ENCODE peak calls at places on chromosomes 2 and 18, in four cellular contexts. One of them, this sample, is unnamed.

GRCh38 chr2:162301151-162301804 is 17.2 kb downstream of the IFIH1 start:
- DNase-seq in stimulated activated naive CD8-positive, alpha-beta T cell treated with anti-CD3 and anti-CD28 coated beads, Interleukin-15, Interleukin-2, amounts not matched to agents 100 U/mL and 50 U/mL, for 24 hours: peak
- DNase-seq in HEK293T: peak
- DNase-seq in NCI-H774: peak
- DNase-seq in this sample: peak

GRCh38 chr2:188628989-188629889 is 337.6 kb downstream of the GULP1 start:
- DNase-seq in stimulated activated naive CD8-positive, alpha-beta T cell treated with anti-CD3 and anti-CD28 coated beads, Interleukin-15, Interleukin-2, amounts not matched to agents 100 U/mL and 50 U/mL, for 24 hours: no peak
- DNase-seq in HEK293T: no peak
- DNase-seq in NCI-H774: no peak
- DNase-seq in this sample: no peak

GRCh38 chr2:232230557-232230956 is 148.0 kb upstream of the ALPP start:
- DNase-seq in stimulated activated naive CD8-positive, alpha-beta T cell treated with anti-CD3 and anti-CD28 coated beads, Interleukin-15, Interleukin-2, amounts not matched to agents 100 U/mL and 50 U/mL, for 24 hours: peak
- DNase-seq in HEK293T: peak
- DNase-seq in NCI-H774: no peak
- DNase-seq in this sample: no peak

GRCh38 chr2:110647777-110648176 is 30.1 kb downstream of the BUB1 start:
- DNase-seq in stimulated activated naive CD8-positive, alpha-beta T cell treated with anti-CD3 and anti-CD28 coated beads, Interleukin-15, Interleukin-2, amounts not matched to agents 100 U/mL and 50 U/mL, for 24 hours: no peak
- DNase-seq in HEK293T: no peak
- DNase-seq in NCI-H774: no peak
- DNase-seq in this sample: no peak

GRCh38 chr2:219630770-219631405 is 3.5 kb downstream of the SLC4A3 start:
- DNase-seq in stimulated activated naive CD8-positive, alpha-beta T cell treated with anti-CD3 and anti-CD28 coated beads, Interleukin-15, Interleukin-2, amounts not matched to agents 100 U/mL and 50 U/mL, for 24 hours: no peak
- DNase-seq in HEK293T: no peak
- DNase-seq in NCI-H774: no peak
- DNase-seq in this sample: no peak

GRCh38 chr2:38602136-38602731 is 494 bp downstream of the HNRNPLL start:
- DNase-seq in stimulated activated naive CD8-positive, alpha-beta T cell treated with anti-CD3 and anti-CD28 coated beads, Interleukin-15, Interleukin-2, amounts not matched to agents 100 U/mL and 50 U/mL, for 24 hours: peak
- DNase-seq in HEK293T: no peak
- DNase-seq in NCI-H774: no peak
- DNase-seq in this sample: peak

GRCh38 chr2:88600038-88600465 is 27.2 kb downstream of the EIF2AK3 start:
- DNase-seq in stimulated activated naive CD8-positive, alpha-beta T cell treated with anti-CD3 and anti-CD28 coated beads, Interleukin-15, Interleukin-2, amounts not matched to agents 100 U/mL and 50 U/mL, for 24 hours: peak
- DNase-seq in HEK293T: peak
- DNase-seq in NCI-H774: peak
- DNase-seq in this sample: peak

GRCh38 chr2:68766378-68766845 is 31.8 kb downstream of the ARHGAP25 start:
- DNase-seq in stimulated activated naive CD8-positive, alpha-beta T cell treated with anti-CD3 and anti-CD28 coated beads, Interleukin-15, Interleukin-2, amounts not matched to agents 100 U/mL and 50 U/mL, for 24 hours: peak
- DNase-seq in HEK293T: no peak
- DNase-seq in NCI-H774: no peak
- DNase-seq in this sample: peak

GRCh38 chr2:157572725-157573124 is 55.9 kb downstream of the ACVR1C start:
- DNase-seq in stimulated activated naive CD8-positive, alpha-beta T cell treated with anti-CD3 and anti-CD28 coated beads, Interleukin-15, Interleukin-2, amounts not matched to agents 100 U/mL and 50 U/mL, for 24 hours: no peak
- DNase-seq in HEK293T: peak
- DNase-seq in NCI-H774: no peak
- DNase-seq in this sample: no peak

GRCh38 chr2:160298960-160299359 is 98.9 kb upstream of the ITGB6 start:
- DNase-seq in stimulated activated naive CD8-positive, alpha-beta T cell treated with anti-CD3 and anti-CD28 coated beads, Interleukin-15, Interleukin-2, amounts not matched to agents 100 U/mL and 50 U/mL, for 24 hours: no peak
- DNase-seq in HEK293T: no peak
- DNase-seq in NCI-H774: no peak
- DNase-seq in this sample: no peak

GRCh38 chr2:39666489-39667141 is 898 bp downstream of the TMEM178A start:
- DNase-seq in stimulated activated naive CD8-positive, alpha-beta T cell treated with anti-CD3 and anti-CD28 coated beads, Interleukin-15, Interleukin-2, amounts not matched to agents 100 U/mL and 50 U/mL, for 24 hours: no peak
- DNase-seq in HEK293T: no peak
- DNase-seq in NCI-H774: no peak
- DNase-seq in this sample: no peak

GRCh38 chr18:23228102-23229051 is 93.1 kb downstream of the CABLES1 start:
- DNase-seq in stimulated activated naive CD8-positive, alpha-beta T cell treated with anti-CD3 and anti-CD28 coated beads, Interleukin-15, Interleukin-2, amounts not matched to agents 100 U/mL and 50 U/mL, for 24 hours: peak
- DNase-seq in HEK293T: no peak
- DNase-seq in NCI-H774: no peak
- DNase-seq in this sample: no peak

GRCh38 chr2:237669628-237670351 is 42.4 kb downstream of the LRRFIP1 start:
- DNase-seq in stimulated activated naive CD8-positive, alpha-beta T cell treated with anti-CD3 and anti-CD28 coated beads, Interleukin-15, Interleukin-2, amounts not matched to agents 100 U/mL and 50 U/mL, for 24 hours: no peak
- DNase-seq in HEK293T: peak
- DNase-seq in NCI-H774: peak
- DNase-seq in this sample: no peak